ENCODE peak calls at places on chromosome 10, in seven cellular contexts. One of them, this sample, is unnamed.

GRCh38 chr10:86215712-86216111 is 150.9 kb downstream of the GRID1 start:
- DNase-seq in H54: no peak
- DNase-seq in gastrocnemius medialis: no peak
- DNase-seq in HCT116: no peak
- DNase-seq in body of pancreas: no peak
- DNase-seq in stomach: no peak
- DNase-seq in tibial nerve: no peak
- DNase-seq in this sample: no peak

GRCh38 chr10:103445767-103446567 is 6.2 kb downstream of the CALHM2 start:
- DNase-seq in H54: peak; percentile 43
- DNase-seq in gastrocnemius medialis: peak; percentile 81
- DNase-seq in HCT116: no peak
- DNase-seq in body of pancreas: peak; percentile 46
- DNase-seq in stomach: no peak
- DNase-seq in tibial nerve: peak; percentile 79
- DNase-seq in this sample: no peak

GRCh38 chr10:83965473-83965872 is 173.8 kb upstream of the GHITM start:
- DNase-seq in H54: no peak
- DNase-seq in gastrocnemius medialis: no peak
- DNase-seq in HCT116: no peak
- DNase-seq in body of pancreas: no peak
- DNase-seq in stomach: no peak
- DNase-seq in tibial nerve: no peak
- DNase-seq in this sample: no peak

GRCh38 chr10:12971001-12971788 is 30.3 kb downstream of the CCDC3 start:
- DNase-seq in H54: no peak
- DNase-seq in gastrocnemius medialis: no peak
- DNase-seq in HCT116: no peak
- DNase-seq in body of pancreas: no peak
- DNase-seq in stomach: no peak
- DNase-seq in tibial nerve: no peak
- DNase-seq in this sample: peak; percentile 13

GRCh38 chr10:119650692-119651513 is at the start of gene BAG3:
- DNase-seq in H54: peak; percentile 79
- DNase-seq in gastrocnemius medialis: peak; percentile 98
- DNase-seq in HCT116: peak; percentile 80
- DNase-seq in body of pancreas: peak; percentile 95
- DNase-seq in stomach: peak; percentile 94
- DNase-seq in tibial nerve: peak; percentile 95
- DNase-seq in this sample: peak; percentile 96

GRCh38 chr10:69558559-69558958 is 14.7 kb downstream of the NEUROG3 start:
- DNase-seq in H54: no peak
- DNase-seq in gastrocnemius medialis: no peak
- DNase-seq in HCT116: no peak
- DNase-seq in body of pancreas: no peak
- DNase-seq in stomach: no peak
- DNase-seq in tibial nerve: no peak
- DNase-seq in this sample: no peak

GRCh38 chr10:65234261-65234660 is 1691.6 kb upstream of the LRRTM3 start:
- DNase-seq in H54: no peak
- DNase-seq in gastrocnemius medialis: no peak
- DNase-seq in HCT116: no peak
- DNase-seq in body of pancreas: no peak
- DNase-seq in stomach: no peak
- DNase-seq in tibial nerve: no peak
- DNase-seq in this sample: no peak

GRCh38 chr10:13882112-13882711 is 295.4 kb downstream of the PRPF18 start:
- DNase-seq in H54: peak; percentile 81
- DNase-seq in gastrocnemius medialis: peak; percentile 49
- DNase-seq in HCT116: no peak
- DNase-seq in body of pancreas: no peak
- DNase-seq in stomach: no peak
- DNase-seq in tibial nerve: peak; percentile 43
- DNase-seq in this sample: no peak

GRCh38 chr10:131426530-131426898 is 115.0 kb upstream of the TCERG1L start:
- DNase-seq in H54: no peak
- DNase-seq in gastrocnemius medialis: no peak
- DNase-seq in HCT116: no peak
- DNase-seq in body of pancreas: no peak
- DNase-seq in stomach: no peak
- DNase-seq in tibial nerve: no peak
- DNase-seq in this sample: no peak

GRCh38 chr10:5565671-5566581 is 41.2 kb downstream of the CALML3 start:
- DNase-seq in H54: no peak
- DNase-seq in gastrocnemius medialis: no peak
- DNase-seq in HCT116: no peak
- DNase-seq in body of pancreas: no peak
- DNase-seq in stomach: peak; percentile 3
- DNase-seq in tibial nerve: no peak
- DNase-seq in this sample: no peak

GRCh38 chr10:48309711-48310226 is 3.3 kb downstream of the MAPK8 start:
- DNase-seq in H54: peak; percentile 58
- DNase-seq in gastrocnemius medialis: no peak
- DNase-seq in HCT116: peak; percentile 67
- DNase-seq in body of pancreas: no peak
- DNase-seq in stomach: no peak
- DNase-seq in tibial nerve: no peak
- DNase-seq in this sample: no peak

GRCh38 chr10:91803386-91804125 is 5.3 kb downstream of the TNKS2 start:
- DNase-seq in H54: no peak
- DNase-seq in gastrocnemius medialis: no peak
- DNase-seq in HCT116: no peak
- DNase-seq in body of pancreas: no peak
- DNase-seq in stomach: no peak
- DNase-seq in tibial nerve: no peak
- DNase-seq in this sample: no peak

GRCh38 chr10:13708256-13708990 is 121.7 kb downstream of the PRPF18 start:
- DNase-seq in H54: no peak
- DNase-seq in gastrocnemius medialis: no peak
- DNase-seq in HCT116: no peak
- DNase-seq in body of pancreas: peak; percentile 39
- DNase-seq in stomach: no peak
- DNase-seq in tibial nerve: no peak
- DNase-seq in this sample: no peak

GRCh38 chr10:8444630-8445029 is 390.1 kb downstream of the GATA3 start:
- DNase-seq in H54: no peak
- DNase-seq in gastrocnemius medialis: no peak
- DNase-seq in HCT116: no peak
- DNase-seq in body of pancreas: no peak
- DNase-seq in stomach: no peak
- DNase-seq in tibial nerve: no peak
- DNase-seq in this sample: no peak

GRCh38 chr10:26737730-26738129 is 40.2 kb downstream of the PDSS1 start:
- DNase-seq in H54: no peak
- DNase-seq in gastrocnemius medialis: no peak
- DNase-seq in HCT116: no peak
- DNase-seq in body of pancreas: no peak
- DNase-seq in stomach: no peak
- DNase-seq in tibial nerve: peak; percentile 11
- DNase-seq in this sample: peak; percentile 49

GRCh38 chr10:91511549-91512330 is 101.6 kb downstream of the HECTD2 start:
- DNase-seq in H54: peak; percentile 31
- DNase-seq in gastrocnemius medialis: no peak
- DNase-seq in HCT116: no peak
- DNase-seq in body of pancreas: no peak
- DNase-seq in stomach: no peak
- DNase-seq in tibial nerve: no peak
- DNase-seq in this sample: no peak

GRCh38 chr10:79038841-79039201 is 29.9 kb upstream of the ZMIZ1 start:
- DNase-seq in H54: no peak
- DNase-seq in gastrocnemius medialis: peak; percentile 43
- DNase-seq in HCT116: no peak
- DNase-seq in body of pancreas: no peak
- DNase-seq in stomach: no peak
- DNase-seq in tibial nerve: no peak
- DNase-seq in this sample: peak; percentile 19
- TF ChIP-seq POLR2A in H54: no peak
- TF ChIP-seq POLR2A in gastrocnemius medialis: no peak
- TF ChIP-seq POLR2A in HCT116: no peak
- TF ChIP-seq POLR2A in body of pancreas: no peak
- TF ChIP-seq POLR2A in stomach: no peak
- TF ChIP-seq POLR2A in tibial nerve: no peak
- TF ChIP-seq POLR2A in this sample: no peak

DNA sequence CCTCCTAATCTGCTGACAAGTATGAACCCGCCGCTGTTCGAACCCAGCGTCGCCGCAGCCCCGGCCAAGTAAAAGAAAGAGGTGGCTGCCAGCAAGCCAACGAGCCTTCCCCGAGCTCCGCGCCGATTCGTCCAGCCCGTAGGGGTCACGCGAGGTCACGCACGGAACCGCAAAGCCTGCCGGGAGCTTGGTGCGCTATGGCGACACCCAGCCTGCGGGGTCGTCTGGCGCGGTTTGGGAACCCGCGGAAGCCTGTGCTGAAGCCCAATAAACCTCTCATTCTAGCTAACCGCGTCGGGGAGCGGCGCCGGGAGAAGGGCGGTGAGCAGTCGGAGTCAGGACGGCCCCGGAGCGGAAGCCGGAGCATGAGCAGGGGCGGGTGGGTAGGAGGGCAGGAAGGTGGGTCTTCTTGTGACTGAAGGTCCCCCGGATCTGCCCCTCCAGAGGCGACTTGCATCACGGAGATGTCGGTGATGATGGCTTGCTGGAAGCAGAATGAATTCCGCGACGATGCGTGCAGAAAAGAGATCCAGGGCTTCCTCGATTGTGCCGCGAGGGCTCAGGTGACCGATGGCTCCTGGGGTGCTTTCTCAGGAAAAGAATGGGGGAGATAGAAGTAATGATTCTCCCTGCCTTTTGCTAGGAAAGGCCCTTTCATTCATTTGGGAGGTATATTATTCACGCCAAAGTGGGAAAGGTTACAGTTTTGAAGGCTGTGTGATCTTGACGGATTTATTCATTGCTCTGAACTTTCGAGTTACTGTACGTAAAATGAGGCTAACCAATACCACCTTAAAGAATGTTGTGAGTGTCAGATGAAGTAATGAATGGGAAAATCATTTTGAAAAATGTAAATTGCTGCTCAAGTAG is at the start of gene CHCHD1:
- DNase-seq in H54: peak; percentile 91
- DNase-seq in gastrocnemius medialis: peak; percentile 90
- DNase-seq in HCT116: peak; percentile 76
- DNase-seq in body of pancreas: peak; percentile 93
- DNase-seq in stomach: peak; percentile 91
- DNase-seq in tibial nerve: peak; percentile 94
- DNase-seq in this sample: peak; percentile 92
- TF ChIP-seq POLR2A in H54: peak; percentile 89
- TF ChIP-seq POLR2A in gastrocnemius medialis: peak; percentile 39
- TF ChIP-seq POLR2A in HCT116: peak; percentile 91
- TF ChIP-seq POLR2A in body of pancreas: peak; percentile 67
- TF ChIP-seq POLR2A in stomach: no peak
- TF ChIP-seq POLR2A in tibial nerve: peak; percentile 53
- TF ChIP-seq POLR2A in this sample: no peak

DNA sequence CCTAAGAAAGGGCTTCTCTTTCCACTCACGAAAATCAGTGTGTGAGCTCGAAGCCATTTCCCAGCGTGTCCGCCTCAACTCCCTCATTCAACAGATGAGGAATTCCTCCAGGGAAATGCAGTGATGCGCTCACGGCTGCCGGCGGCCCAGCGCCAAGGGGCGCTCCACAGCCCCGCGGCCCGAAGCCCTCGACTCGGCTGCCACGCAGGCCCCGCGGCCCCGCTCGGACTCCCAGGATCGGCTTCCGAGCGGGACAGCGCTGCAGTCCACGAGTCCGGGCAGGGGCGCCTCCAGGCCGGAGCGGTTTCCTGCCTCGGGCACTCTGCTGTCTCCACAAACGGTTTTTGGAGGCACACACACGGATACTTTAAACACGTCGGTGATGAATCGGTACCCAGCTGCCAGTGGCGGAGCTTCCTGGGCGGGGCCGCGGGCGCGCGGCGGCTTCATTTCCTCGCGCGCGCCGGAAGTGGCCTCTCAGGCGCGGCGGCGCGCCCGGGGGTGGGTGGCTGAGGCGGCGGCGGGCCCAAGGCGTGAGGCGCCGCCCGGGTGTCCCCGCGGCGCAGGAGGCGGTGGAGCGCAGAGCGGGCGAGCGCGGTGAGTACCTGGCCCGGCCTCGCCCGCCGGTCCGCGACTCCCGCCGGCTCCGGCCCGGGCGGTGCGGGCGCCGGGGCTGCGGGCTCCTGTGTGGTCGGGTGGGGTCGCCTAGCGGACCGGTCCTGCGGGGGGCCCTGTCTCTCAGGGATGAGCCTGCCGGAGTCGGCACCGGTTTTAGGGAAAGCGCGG is at the start of gene CSGALNACT2:
- DNase-seq in H54: peak; percentile 84
- DNase-seq in gastrocnemius medialis: peak; percentile 75
- DNase-seq in HCT116: peak; percentile 34
- DNase-seq in body of pancreas: peak; percentile 90
- DNase-seq in stomach: peak; percentile 88
- DNase-seq in tibial nerve: peak; percentile 79
- DNase-seq in this sample: peak; percentile 99
- TF ChIP-seq POLR2A in H54: peak; percentile 86
- TF ChIP-seq POLR2A in gastrocnemius medialis: peak; percentile 90
- TF ChIP-seq POLR2A in HCT116: no peak
- TF ChIP-seq POLR2A in body of pancreas: peak; percentile 68
- TF ChIP-seq POLR2A in stomach: no peak
- TF ChIP-seq POLR2A in tibial nerve: peak; percentile 96
- TF ChIP-seq POLR2A in this sample: peak; percentile 59

DNA sequence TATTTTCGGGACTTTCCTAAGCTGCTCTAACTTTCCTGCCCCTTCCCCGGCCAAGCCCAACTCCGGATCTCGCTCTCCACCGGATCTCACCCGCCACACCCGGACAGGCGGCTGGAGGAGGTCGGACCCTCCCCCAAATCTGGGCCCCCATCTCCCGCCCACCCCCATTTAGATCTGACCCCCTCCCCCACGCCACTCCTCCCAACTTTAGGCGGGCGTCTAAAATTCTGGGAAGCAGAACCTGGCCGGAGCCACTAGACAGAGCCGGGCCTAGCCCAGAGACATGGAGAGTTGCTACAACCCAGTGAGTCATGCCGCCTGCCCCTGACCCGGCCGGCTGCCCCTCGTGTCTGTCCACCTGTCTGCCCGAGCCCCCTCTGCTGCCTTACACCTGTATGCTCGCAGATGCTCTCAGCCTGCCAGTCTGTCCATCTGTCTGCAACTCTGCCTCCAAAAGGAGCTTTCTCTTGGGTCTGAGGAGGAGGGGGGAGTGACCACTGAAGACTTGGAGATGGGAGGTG is at the start of gene NFKB2:
- DNase-seq in H54: no peak
- DNase-seq in gastrocnemius medialis: no peak
- DNase-seq in HCT116: no peak
- DNase-seq in body of pancreas: no peak
- DNase-seq in stomach: no peak
- DNase-seq in tibial nerve: no peak
- DNase-seq in this sample: peak; percentile 83
- TF ChIP-seq POLR2A in H54: peak; percentile 59
- TF ChIP-seq POLR2A in gastrocnemius medialis: peak; percentile 7
- TF ChIP-seq POLR2A in HCT116: no peak
- TF ChIP-seq POLR2A in body of pancreas: peak; percentile 50
- TF ChIP-seq POLR2A in stomach: no peak
- TF ChIP-seq POLR2A in tibial nerve: peak; percentile 1
- TF ChIP-seq POLR2A in this sample: no peak

GRCh38 chr10:29324220-29324831 is 35.5 kb downstream of the LYZL1 start:
- DNase-seq in H54: no peak
- DNase-seq in gastrocnemius medialis: no peak
- DNase-seq in HCT116: no peak
- DNase-seq in body of pancreas: no peak
- DNase-seq in stomach: no peak
- DNase-seq in tibial nerve: no peak
- DNase-seq in this sample: no peak
- TF ChIP-seq POLR2A in H54: no peak
- TF ChIP-seq POLR2A in gastrocnemius medialis: no peak
- TF ChIP-seq POLR2A in HCT116: no peak
- TF ChIP-seq POLR2A in body of pancreas: no peak
- TF ChIP-seq POLR2A in stomach: no peak
- TF ChIP-seq POLR2A in tibial nerve: no peak
- TF ChIP-seq POLR2A in this sample: no peak

This sample was measured in upper lobe of left lung.